ENCODE peak calls at places on chromosomes 4 and X, in ten cellular contexts. Q is stimulated activated CD4-positive, alpha-beta T cell treated with anti-CD3 and anti-CD28 coated beads, Interleukin-2, amount 100 ng/mL, for 24 hours; V is ovary; D is HEK293T; Z is naive thymus-derived CD4-positive, alpha-beta T cell; H is small intestine; R is A549; T is AG08395; G is natural killer cell treated with Interleukin-12 subunit alpha and Interleukin-12 subunit beta and Interleukin-15 and Interleukin-18, amount 100 ng/mL, for 72 hours; L is naive thymus-derived CD8-positive, alpha-beta T cell. B is an unnamed sample.

GRCh38 chrX:123169247-123169901 is 14.7 kb upstream of the GRIA3 start:
- DNase-seq in Q (no peak), V (no peak), D (no peak), Z (no peak), H (peak), R (peak), T (no peak), G (no peak), L (no peak), B (no peak)

GRCh38 chr4:38889143-38889542 is 21.5 kb downstream of the FAM114A1 start:
- DNase-seq in Q (no peak), V (no peak), D (no peak), Z (no peak), H (peak), R (peak), T (peak), G (no peak), L (no peak), B (no peak)

GRCh38 chr4:18106620-18107019 is 85.1 kb upstream of the LCORL start:
- DNase-seq in Q (no peak), V (no peak), D (no peak), Z (no peak), H (peak), R (no peak), T (no peak), G (no peak), L (no peak), B (no peak)

GRCh38 chr4:2930135-2930805 is 32.9 kb downstream of the NOP14 start:
- DNase-seq in Q (no peak), V (no peak), D (no peak), Z (no peak), H (no peak), R (no peak), T (no peak), G (peak), L (no peak), B (no peak)

GRCh38 chr4:141102367-141102766 is 30.9 kb downstream of the RNF150 start:
- DNase-seq in Q (no peak), V (no peak), D (no peak), Z (no peak), H (no peak), R (peak), T (peak), G (no peak), L (no peak), B (no peak)

GRCh38 chrX:23168291-23168690 is 166.4 kb upstream of the PTCHD1 start:
- DNase-seq in Q (no peak), V (no peak), D (no peak), Z (no peak), H (no peak), R (no peak), T (no peak), G (no peak), L (no peak), B (no peak)

GRCh38 chrX:72269671-72270251 is 7.3 kb downstream of the RPS4X start:
- DNase-seq in Q (no peak), V (no peak), D (no peak), Z (no peak), H (no peak), R (peak), T (peak), G (no peak), L (no peak), B (no peak)

GRCh38 chr4:82372502-82372873 is 1.3 kb downstream of the HNRNPD start:
- DNase-seq in Q (peak), V (no peak), D (peak), Z (no peak), H (peak), R (peak), T (peak), G (peak), L (peak), B (peak)

GRCh38 chr4:169485791-169486742 is 126.3 kb downstream of the NEK1 start:
- DNase-seq in Q (peak), V (no peak), D (peak), Z (peak), H (peak), R (peak), T (peak), G (no peak), L (peak), B (peak)

GRCh38 chrX:64152857-64153256 is 52.7 kb downstream of the AMER1 start:
- DNase-seq in Q (no peak), V (no peak), D (no peak), Z (no peak), H (no peak), R (no peak), T (no peak), G (no peak), L (no peak), B (peak)

GRCh38 chrX:47112316-47112954 is 32.1 kb downstream of the NDUFB11 start:
- DNase-seq in Q (no peak), V (no peak), D (no peak), Z (no peak), H (peak), R (no peak), T (no peak), G (no peak), L (no peak), B (no peak)

GRCh38 chr4:11514780-11515432 is 86.2 kb upstream of the HS3ST1 start:
- DNase-seq in Q (no peak), V (no peak), D (no peak), Z (no peak), H (no peak), R (no peak), T (no peak), G (no peak), L (no peak), B (peak)

GRCh38 chrX:17592117-17592516 is 145.2 kb upstream of the SCML1 start:
- DNase-seq in Q (no peak), V (no peak), D (no peak), Z (no peak), H (no peak), R (no peak), T (no peak), G (no peak), L (no peak), B (no peak)

GRCh38 chr4:105184316-105184988 is 37.8 kb downstream of the TET2 start:
- DNase-seq in Q (no peak), V (no peak), D (no peak), Z (no peak), H (peak), R (no peak), T (no peak), G (no peak), L (peak), B (peak)

GRCh38 chrX:123475068-123475724 is 257.7 kb downstream of the THOC2 start:
- DNase-seq in Q (no peak), V (no peak), D (no peak), Z (no peak), H (no peak), R (peak), T (no peak), G (no peak), L (no peak), B (no peak)

GRCh38 chrX:153662266-153662665 is 11.3 kb downstream of the PNCK start:
- DNase-seq in Q (peak), V (no peak), D (no peak), Z (peak), H (peak), R (peak), T (no peak), G (peak), L (peak), B (no peak)

GRCh38 chr4:102047616-102048015 is 257.1 kb downstream of the BANK1 start:
- DNase-seq in Q (no peak), V (no peak), D (no peak), Z (no peak), H (no peak), R (no peak), T (no peak), G (no peak), L (no peak), B (no peak)

B was measured in NCI-H1417.